ENCODE peak calls at places on chromosomes 11 and 22, in ten cellular contexts. U, W, X, F, J, I, B, A, R and Q are unnamed samples.

GRCh38 chr11:22341582-22341919 is 3.4 kb downstream of the SLC17A6 start:
- DNase-seq in U (peak; percentile 81), W (no peak), X (no peak), F (no peak), J (no peak), I (no peak), B (no peak), A (no peak), R (no peak), Q (no peak)

GRCh38 chr11:94671553-94672366 is 96.4 kb upstream of the AMOTL1 start:
- DNase-seq in U (no peak), W (no peak), X (no peak), F (no peak), J (no peak), I (no peak), B (no peak), A (no peak), R (no peak), Q (peak; percentile 51)

GRCh38 chr22:24894998-24895397 is 51.5 kb downstream of the LHFPL7 start:
- DNase-seq in U (peak; percentile 90), W (peak; percentile 21), X (peak; percentile 76), F (peak; percentile 83), J (peak; percentile 18), I (peak; percentile 88), B (peak; percentile 77), A (no peak), R (peak; percentile 70), Q (no peak)

GRCh38 chr11:134916421-134916820 is 504.4 kb upstream of the B3GAT1 start:
- DNase-seq in U (peak; percentile 62), W (no peak), X (no peak), F (no peak), J (no peak), I (no peak), B (no peak), A (no peak), R (no peak), Q (no peak)

GRCh38 chr22:44524806-44525205 is 26.8 kb upstream of the RTL6 start:
- DNase-seq in U (peak; percentile 31), W (no peak), X (no peak), F (no peak), J (no peak), I (no peak), B (no peak), A (no peak), R (no peak), Q (no peak)

GRCh38 chr11:72570893-72571741 is 103.1 kb downstream of the PDE2A start:
- DNase-seq in U (peak; percentile 76), W (no peak), X (no peak), F (no peak), J (no peak), I (no peak), B (no peak), A (no peak), R (no peak), Q (no peak)

GRCh38 chr11:62980133-62980760 is 4.5 kb downstream of the SLC22A6 start:
- DNase-seq in U (no peak), W (peak; percentile 63), X (no peak), F (no peak), J (no peak), I (no peak), B (no peak), A (no peak), R (no peak), Q (no peak)

GRCh38 chr22:17733484-17733883 is 40.8 kb downstream of the BID start:
- DNase-seq in U (no peak), W (no peak), X (no peak), F (no peak), J (no peak), I (peak; percentile 10), B (peak; percentile 35), A (no peak), R (no peak), Q (no peak)

GRCh38 chr22:41589260-41589600 is 410 bp downstream of the PMM1 start:
- DNase-seq in U (peak; percentile 90), W (peak; percentile 44), X (peak; percentile 58), F (no peak), J (no peak), I (peak; percentile 75), B (no peak), A (peak; percentile 35), R (peak; percentile 34), Q (no peak)

GRCh38 chr11:18393581-18394299 is 623 bp upstream of the LDHA start:
- DNase-seq in U (no peak), W (peak; percentile 19), X (no peak), F (no peak), J (no peak), I (no peak), B (no peak), A (no peak), R (peak; percentile 40), Q (no peak)

GRCh38 chr11:36374726-36375125 is 78.6 kb downstream of the PRR5L start:
- DNase-seq in U (no peak), W (no peak), X (no peak), F (no peak), J (no peak), I (no peak), B (no peak), A (no peak), R (no peak), Q (no peak)

GRCh38 chr11:123054301-123055065 is 7.5 kb downstream of the HSPA8 start:
- DNase-seq in U (no peak), W (peak; percentile 93), X (no peak), F (no peak), J (peak; percentile 56), I (no peak), B (peak; percentile 74), A (peak; percentile 76), R (no peak), Q (no peak)

GRCh38 chr11:47941907-47942558 is 38.3 kb upstream of the PTPRJ start:
- DNase-seq in U (no peak), W (no peak), X (no peak), F (no peak), J (no peak), I (no peak), B (no peak), A (no peak), R (no peak), Q (no peak)

GRCh38 chr22:29630180-29630498 is 26.7 kb downstream of the NF2 start:
- DNase-seq in U (no peak), W (no peak), X (no peak), F (no peak), J (no peak), I (no peak), B (no peak), A (no peak), R (no peak), Q (no peak)

GRCh38 chr11:16982809-16983208 is 31.4 kb downstream of the PLEKHA7 start:
- DNase-seq in U (no peak), W (no peak), X (no peak), F (no peak), J (no peak), I (no peak), B (peak; percentile 10), A (no peak), R (no peak), Q (no peak)

GRCh38 chr22:23180893-23181762 is 819 bp downstream of the BCR start:
- DNase-seq in U (no peak), W (peak; percentile 30), X (peak; percentile 68), F (peak; percentile 22), J (no peak), I (no peak), B (no peak), A (no peak), R (no peak), Q (no peak)

GRCh38 chr11:119095066-119095880 is 6.4 kb downstream of the DPAGT1 start:
- DNase-seq in U (peak; percentile 100), W (peak; percentile 99), X (peak; percentile 98), F (peak; percentile 99), J (peak; percentile 99), I (peak; percentile 100), B (peak; percentile 100), A (peak; percentile 98), R (peak; percentile 99), Q (peak; percentile 98)
- TF ChIP-seq CTCF in U (no peak), W (no peak), X (no peak), F (peak; percentile 53), J (no peak), I (peak; percentile 4), B (no peak), A (no peak), R (no peak), Q (peak; percentile 47)

GRCh38 chr22:43066134-43066533 is 23.1 kb downstream of the TTLL1 start:
- DNase-seq in U (no peak), W (no peak), X (no peak), F (no peak), J (no peak), I (no peak), B (no peak), A (no peak), R (no peak), Q (no peak)

GRCh38 chr22:43057641-43058040 is 31.6 kb downstream of the TTLL1 start:
- DNase-seq in U (no peak), W (no peak), X (no peak), F (no peak), J (no peak), I (no peak), B (no peak), A (no peak), R (no peak), Q (no peak)

DNA sequence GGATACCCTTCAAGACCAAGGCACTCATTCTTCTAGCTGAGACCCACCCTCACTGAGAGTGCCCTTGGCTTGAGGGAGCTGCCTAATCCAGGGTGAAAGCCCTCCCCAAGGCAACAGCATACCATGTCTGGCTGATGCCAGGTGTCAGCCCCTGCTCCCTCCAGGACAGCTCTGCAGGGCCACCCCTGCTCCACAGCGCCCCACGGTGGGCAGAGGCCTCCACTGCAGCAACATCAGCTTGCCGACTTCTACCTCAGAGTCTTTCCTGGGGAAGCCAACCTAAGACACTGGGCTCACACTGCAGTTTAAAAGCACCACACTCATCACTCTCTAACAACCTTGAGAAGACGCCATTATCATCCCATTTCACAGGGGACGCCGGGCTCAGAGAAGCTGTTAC is 29.0 kb downstream of the TTLL1 start:
- DNase-seq in U (no peak), W (peak; percentile 46), X (peak; percentile 52), F (peak; percentile 54), J (no peak), I (no peak), B (no peak), A (peak; percentile 52), R (no peak), Q (no peak)
- TF ChIP-seq CTCF in U (no peak), W (peak; percentile 67), X (peak; percentile 58), F (peak; percentile 48), J (peak; percentile 56), I (no peak), B (peak; percentile 81), A (peak; percentile 49), R (no peak), Q (peak; percentile 77)

DNA sequence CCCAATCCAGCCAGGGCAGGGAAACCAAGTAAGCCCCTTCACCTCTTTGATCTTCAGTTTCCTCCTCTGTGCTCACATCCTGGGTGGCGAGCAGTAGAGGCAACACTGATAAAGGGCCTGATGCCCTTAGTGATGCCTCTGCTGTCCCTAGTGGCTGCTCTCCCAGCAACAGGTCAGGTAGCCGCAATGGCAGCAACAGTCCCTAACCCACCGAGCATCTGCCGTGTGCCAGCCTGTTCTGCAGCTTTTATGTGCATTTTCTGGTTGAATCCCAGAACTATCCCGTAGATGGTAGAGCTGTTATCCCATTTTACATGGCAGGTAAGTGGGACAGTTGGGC is 5.2 kb downstream of the SCYL1 start:
- DNase-seq in U (no peak), W (no peak), X (no peak), F (no peak), J (no peak), I (no peak), B (no peak), A (no peak), R (no peak), Q (no peak)
- TF ChIP-seq CTCF in U (no peak), W (peak; percentile 22), X (no peak), F (no peak), J (no peak), I (no peak), B (peak; percentile 28), A (peak; percentile 28), R (no peak), Q (peak; percentile 63)

GRCh38 chr11:130448416-130449068 is at the start of gene ADAMTS15:
- DNase-seq in U (peak; percentile 94), W (peak; percentile 97), X (peak; percentile 89), F (peak; percentile 75), J (peak; percentile 51), I (peak; percentile 91), B (peak; percentile 93), A (peak; percentile 58), R (peak; percentile 90), Q (peak; percentile 89)
- TF ChIP-seq CTCF in U (no peak), W (peak; percentile 6), X (no peak), F (no peak), J (no peak), I (no peak), B (no peak), A (no peak), R (no peak), Q (no peak)